ENCODE peak calls at places on chromosomes 12 and 14, in seven cellular contexts. One of them, this sample, is unnamed.
A peak's percentile ranks its signal among the peaks of the same experiment; 100 is the strongest.

GRCh38 chr14:22305563-22306127 is 283.4 kb downstream of the DAD1 start:
- DNase-seq in heart left ventricle: no peak
- DNase-seq in kidney: no peak
- DNase-seq in mesenchymal stem cell: no peak
- DNase-seq in RWPE2: no peak
- DNase-seq in lung: no peak
- DNase-seq in right lobe of liver: no peak
- DNase-seq in this sample: no peak

GRCh38 chr12:122080149-122081107 is 1.9 kb downstream of the MLXIP start:
- DNase-seq in heart left ventricle: no peak
- DNase-seq in kidney: peak; percentile 76
- DNase-seq in mesenchymal stem cell: peak; percentile 86
- DNase-seq in RWPE2: peak; percentile 85
- DNase-seq in lung: peak; percentile 76
- DNase-seq in right lobe of liver: peak; percentile 66
- DNase-seq in this sample: peak; percentile 77

GRCh38 chr14:72714094-72714493 is 179.8 kb downstream of the DPF3 start:
- DNase-seq in heart left ventricle: no peak
- DNase-seq in kidney: no peak
- DNase-seq in mesenchymal stem cell: no peak
- DNase-seq in RWPE2: no peak
- DNase-seq in lung: no peak
- DNase-seq in right lobe of liver: no peak
- DNase-seq in this sample: no peak

GRCh38 chr14:34498684-34499412 is 36.8 kb upstream of the SPTSSA start:
- DNase-seq in heart left ventricle: no peak
- DNase-seq in kidney: no peak
- DNase-seq in mesenchymal stem cell: peak; percentile 48
- DNase-seq in RWPE2: no peak
- DNase-seq in lung: no peak
- DNase-seq in right lobe of liver: no peak
- DNase-seq in this sample: peak; percentile 22

GRCh38 chr12:3744216-3744883 is 8.6 kb downstream of the CRACR2A start:
- DNase-seq in heart left ventricle: no peak
- DNase-seq in kidney: no peak
- DNase-seq in mesenchymal stem cell: no peak
- DNase-seq in RWPE2: no peak
- DNase-seq in lung: no peak
- DNase-seq in right lobe of liver: no peak
- DNase-seq in this sample: no peak

GRCh38 chr12:89346741-89347324 is 5.5 kb downstream of the DUSP6 start:
- DNase-seq in heart left ventricle: peak; percentile 64
- DNase-seq in kidney: no peak
- DNase-seq in mesenchymal stem cell: peak; percentile 85
- DNase-seq in RWPE2: no peak
- DNase-seq in lung: no peak
- DNase-seq in right lobe of liver: no peak
- DNase-seq in this sample: no peak

GRCh38 chr12:94592080-94592479 is 58.3 kb downstream of the TMCC3 start:
- DNase-seq in heart left ventricle: no peak
- DNase-seq in kidney: no peak
- DNase-seq in mesenchymal stem cell: no peak
- DNase-seq in RWPE2: no peak
- DNase-seq in lung: no peak
- DNase-seq in right lobe of liver: no peak
- DNase-seq in this sample: no peak

GRCh38 chr12:62606654-62607053 is 140.0 kb downstream of the MON2 start:
- DNase-seq in heart left ventricle: no peak
- DNase-seq in kidney: no peak
- DNase-seq in mesenchymal stem cell: no peak
- DNase-seq in RWPE2: no peak
- DNase-seq in lung: no peak
- DNase-seq in right lobe of liver: no peak
- DNase-seq in this sample: no peak

GRCh38 chr14:97299661-97300060 is 502.5 kb downstream of the VRK1 start:
- DNase-seq in heart left ventricle: no peak
- DNase-seq in kidney: no peak
- DNase-seq in mesenchymal stem cell: no peak
- DNase-seq in RWPE2: no peak
- DNase-seq in lung: no peak
- DNase-seq in right lobe of liver: no peak
- DNase-seq in this sample: peak; percentile 36

GRCh38 chr12:100154472-100155247 is 12.0 kb upstream of the BLTP3B start:
- DNase-seq in heart left ventricle: peak; percentile 67
- DNase-seq in kidney: peak; percentile 84
- DNase-seq in mesenchymal stem cell: peak; percentile 70
- DNase-seq in RWPE2: no peak
- DNase-seq in lung: peak; percentile 80
- DNase-seq in right lobe of liver: peak; percentile 75
- DNase-seq in this sample: peak; percentile 77

GRCh38 chr12:15700595-15700994 is 88.6 kb downstream of the EPS8 start:
- DNase-seq in heart left ventricle: no peak
- DNase-seq in kidney: no peak
- DNase-seq in mesenchymal stem cell: peak; percentile 93
- DNase-seq in RWPE2: no peak
- DNase-seq in lung: no peak
- DNase-seq in right lobe of liver: no peak
- DNase-seq in this sample: no peak

GRCh38 chr14:94048676-94049624 is 22.8 kb downstream of the OTUB2 start:
- DNase-seq in heart left ventricle: no peak
- DNase-seq in kidney: no peak
- DNase-seq in mesenchymal stem cell: no peak
- DNase-seq in RWPE2: no peak
- DNase-seq in lung: no peak
- DNase-seq in right lobe of liver: no peak
- DNase-seq in this sample: peak; percentile 13

GRCh38 chr12:47864646-47865235 is 40.1 kb downstream of the VDR start:
- DNase-seq in heart left ventricle: no peak
- DNase-seq in kidney: no peak
- DNase-seq in mesenchymal stem cell: no peak
- DNase-seq in RWPE2: no peak
- DNase-seq in lung: no peak
- DNase-seq in right lobe of liver: no peak
- DNase-seq in this sample: no peak

GRCh38 chr12:106417926-106418910 is 60.7 kb downstream of the POLR3B start:
- DNase-seq in heart left ventricle: no peak
- DNase-seq in kidney: no peak
- DNase-seq in mesenchymal stem cell: peak; percentile 53
- DNase-seq in RWPE2: no peak
- DNase-seq in lung: no peak
- DNase-seq in right lobe of liver: no peak
- DNase-seq in this sample: no peak

GRCh38 chr14:53841109-53842099 is 115.2 kb downstream of the BMP4 start:
- DNase-seq in heart left ventricle: no peak
- DNase-seq in kidney: no peak
- DNase-seq in mesenchymal stem cell: no peak
- DNase-seq in RWPE2: no peak
- DNase-seq in lung: no peak
- DNase-seq in right lobe of liver: no peak
- DNase-seq in this sample: no peak

GRCh38 chr12:89825591-89826449 is 117.2 kb upstream of the ATP2B1 start:
- DNase-seq in heart left ventricle: no peak
- DNase-seq in kidney: no peak
- DNase-seq in mesenchymal stem cell: peak; percentile 77
- DNase-seq in RWPE2: no peak
- DNase-seq in lung: no peak
- DNase-seq in right lobe of liver: no peak
- DNase-seq in this sample: no peak

GRCh38 chr14:61498811-61499210 is 177.4 kb downstream of the PRKCH start:
- DNase-seq in heart left ventricle: no peak
- DNase-seq in kidney: no peak
- DNase-seq in mesenchymal stem cell: no peak
- DNase-seq in RWPE2: no peak
- DNase-seq in lung: no peak
- DNase-seq in right lobe of liver: no peak
- DNase-seq in this sample: no peak

GRCh38 chr14:74290415-74290814 is 12.3 kb downstream of the ABCD4 start:
- DNase-seq in heart left ventricle: no peak
- DNase-seq in kidney: no peak
- DNase-seq in mesenchymal stem cell: peak; percentile 30
- DNase-seq in RWPE2: no peak
- DNase-seq in lung: no peak
- DNase-seq in right lobe of liver: no peak
- DNase-seq in this sample: no peak

GRCh38 chr12:28108599-28108998 is 81.7 kb upstream of the CCDC91 start:
- DNase-seq in heart left ventricle: no peak
- DNase-seq in kidney: no peak
- DNase-seq in mesenchymal stem cell: no peak
- DNase-seq in RWPE2: no peak
- DNase-seq in lung: no peak
- DNase-seq in right lobe of liver: no peak
- DNase-seq in this sample: no peak

GRCh38 chr12:11576104-11576503 is 73.4 kb upstream of the ETV6 start:
- DNase-seq in heart left ventricle: no peak
- DNase-seq in kidney: no peak
- DNase-seq in mesenchymal stem cell: peak; percentile 44
- DNase-seq in RWPE2: peak; percentile 49
- DNase-seq in lung: no peak
- DNase-seq in right lobe of liver: no peak
- DNase-seq in this sample: no peak

GRCh38 chr12:124862768-124863408 is 776 bp downstream of the SCARB1 start:
- DNase-seq in heart left ventricle: no peak
- DNase-seq in kidney: no peak
- DNase-seq in mesenchymal stem cell: peak; percentile 46
- DNase-seq in RWPE2: no peak
- DNase-seq in lung: no peak
- DNase-seq in right lobe of liver: peak; percentile 46
- DNase-seq in this sample: peak; percentile 60

GRCh38 chr12:98464155-98464554 is 51.2 kb upstream of the TMPO start:
- DNase-seq in heart left ventricle: no peak
- DNase-seq in kidney: no peak
- DNase-seq in mesenchymal stem cell: peak; percentile 49
- DNase-seq in RWPE2: no peak
- DNase-seq in lung: no peak
- DNase-seq in right lobe of liver: no peak
- DNase-seq in this sample: no peak

GRCh38 chr12:15143467-15143866 is 77.8 kb downstream of the RERG start:
- DNase-seq in heart left ventricle: no peak
- DNase-seq in kidney: no peak
- DNase-seq in mesenchymal stem cell: no peak
- DNase-seq in RWPE2: no peak
- DNase-seq in lung: no peak
- DNase-seq in right lobe of liver: no peak
- DNase-seq in this sample: no peak

GRCh38 chr12:113407931-113408585 is 4.4 kb upstream of the SDS start:
- DNase-seq in heart left ventricle: no peak
- DNase-seq in kidney: no peak
- DNase-seq in mesenchymal stem cell: no peak
- DNase-seq in RWPE2: no peak
- DNase-seq in lung: no peak
- DNase-seq in right lobe of liver: no peak
- DNase-seq in this sample: peak; percentile 33

GRCh38 chr14:74459289-74459946 is 33.4 kb upstream of the SYNDIG1L start:
- DNase-seq in heart left ventricle: no peak
- DNase-seq in kidney: peak; percentile 40
- DNase-seq in mesenchymal stem cell: peak; percentile 76
- DNase-seq in RWPE2: no peak
- DNase-seq in lung: no peak
- DNase-seq in right lobe of liver: no peak
- DNase-seq in this sample: peak; percentile 64

GRCh38 chr12:94622475-94622874 is 27.9 kb downstream of the TMCC3 start:
- DNase-seq in heart left ventricle: no peak
- DNase-seq in kidney: no peak
- DNase-seq in mesenchymal stem cell: no peak
- DNase-seq in RWPE2: no peak
- DNase-seq in lung: no peak
- DNase-seq in right lobe of liver: no peak
- DNase-seq in this sample: no peak

DNA sequence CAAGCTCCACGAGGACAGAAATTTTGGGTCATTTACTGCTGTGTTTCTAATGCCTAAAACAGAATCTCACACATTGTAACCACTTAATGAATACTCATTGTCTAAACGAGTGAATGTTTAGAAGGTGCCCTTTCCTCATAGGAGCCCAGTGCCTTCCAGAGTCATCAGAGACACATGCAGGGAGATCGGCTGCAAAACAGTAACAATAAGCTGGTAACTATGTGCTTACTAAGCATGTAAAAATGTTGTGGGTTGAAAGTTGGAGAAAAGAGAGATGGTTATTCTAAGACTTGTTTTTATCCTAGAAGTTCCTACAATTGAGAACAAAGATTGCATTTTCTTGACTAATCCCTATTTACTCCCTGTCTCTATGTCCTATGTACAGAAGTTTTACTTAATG is 7.4 kb downstream of the TESPA1 start:
- DNase-seq in heart left ventricle: no peak
- DNase-seq in kidney: no peak
- DNase-seq in mesenchymal stem cell: peak; percentile 17
- DNase-seq in RWPE2: no peak
- DNase-seq in lung: no peak
- DNase-seq in right lobe of liver: no peak
- DNase-seq in this sample: no peak
- H3K4me1 ChIP-seq in heart left ventricle: no peaks in the 10 kb centered on the region
- H3K4me1 ChIP-seq in kidney: no peaks in the 10 kb centered on the region
- H3K4me1 ChIP-seq in mesenchymal stem cell: peaks cover 2% of the 10 kb centered on the region
- H3K4me1 ChIP-seq in RWPE2: no peaks in the 10 kb centered on the region
- H3K4me1 ChIP-seq in lung: no peaks in the 10 kb centered on the region
- H3K4me1 ChIP-seq in right lobe of liver: no peaks in the 10 kb centered on the region
- H3K4me1 ChIP-seq in this sample: peaks cover 4% of the 10 kb centered on the region

GRCh38 chr12:2314492-2314891 is 261.7 kb downstream of the CACNA1C start:
- DNase-seq in heart left ventricle: no peak
- DNase-seq in kidney: no peak
- DNase-seq in mesenchymal stem cell: no peak
- DNase-seq in RWPE2: no peak
- DNase-seq in lung: no peak
- DNase-seq in right lobe of liver: no peak
- DNase-seq in this sample: no peak
- H3K4me1 ChIP-seq in heart left ventricle: peaks cover 23% of the 10 kb centered on the region
- H3K4me1 ChIP-seq in kidney: no peaks in the 10 kb centered on the region
- H3K4me1 ChIP-seq in mesenchymal stem cell: peaks cover 15% of the 10 kb centered on the region
- H3K4me1 ChIP-seq in RWPE2: no peaks in the 10 kb centered on the region
- H3K4me1 ChIP-seq in lung: peaks cover 4% of the 10 kb centered on the region
- H3K4me1 ChIP-seq in right lobe of liver: no peaks in the 10 kb centered on the region
- H3K4me1 ChIP-seq in this sample: no peaks in the 10 kb centered on the region

GRCh38 chr12:111443586-111443985 is 37.9 kb downstream of the SH2B3 start:
- DNase-seq in heart left ventricle: no peak
- DNase-seq in kidney: peak; percentile 20
- DNase-seq in mesenchymal stem cell: peak; percentile 79
- DNase-seq in RWPE2: no peak
- DNase-seq in lung: no peak
- DNase-seq in right lobe of liver: no peak
- DNase-seq in this sample: no peak
- H3K4me1 ChIP-seq in heart left ventricle: peaks cover 96% of the 10 kb centered on the region
- H3K4me1 ChIP-seq in kidney: peaks cover 31% of the 10 kb centered on the region
- H3K4me1 ChIP-seq in mesenchymal stem cell: peaks cover 64% of the 10 kb centered on the region
- H3K4me1 ChIP-seq in RWPE2: peaks cover 28% of the 10 kb centered on the region
- H3K4me1 ChIP-seq in lung: peaks cover 19% of the 10 kb centered on the region
- H3K4me1 ChIP-seq in right lobe of liver: peaks cover 31% of the 10 kb centered on the region
- H3K4me1 ChIP-seq in this sample: peaks cover 26% of the 10 kb centered on the region

GRCh38 chr12:50276068-50276467 is 7.3 kb downstream of the LIMA1 start:
- DNase-seq in heart left ventricle: no peak
- DNase-seq in kidney: no peak
- DNase-seq in mesenchymal stem cell: no peak
- DNase-seq in RWPE2: no peak
- DNase-seq in lung: no peak
- DNase-seq in right lobe of liver: no peak
- DNase-seq in this sample: no peak

GRCh38 chr12:50271724-50272247 is 11.5 kb downstream of the LIMA1 start:
- DNase-seq in heart left ventricle: no peak
- DNase-seq in kidney: no peak
- DNase-seq in mesenchymal stem cell: peak; percentile 62
- DNase-seq in RWPE2: no peak
- DNase-seq in lung: no peak
- DNase-seq in right lobe of liver: no peak
- DNase-seq in this sample: no peak

GRCh38 chr12:50276912-50277671 is 6.2 kb downstream of the LIMA1 start:
- DNase-seq in heart left ventricle: no peak
- DNase-seq in kidney: no peak
- DNase-seq in mesenchymal stem cell: no peak
- DNase-seq in RWPE2: no peak
- DNase-seq in lung: no peak
- DNase-seq in right lobe of liver: no peak
- DNase-seq in this sample: no peak

GRCh38 chr12:50275545-50275944 is 7.8 kb downstream of the LIMA1 start:
- DNase-seq in heart left ventricle: peak; percentile 67
- DNase-seq in kidney: no peak
- DNase-seq in mesenchymal stem cell: no peak
- DNase-seq in RWPE2: no peak
- DNase-seq in lung: peak; percentile 34
- DNase-seq in right lobe of liver: no peak
- DNase-seq in this sample: no peak
- H3K4me1 ChIP-seq in heart left ventricle: peaks cover 53% of the 10 kb centered on the region
- H3K4me1 ChIP-seq in kidney: peaks cover 7% of the 10 kb centered on the region
- H3K4me1 ChIP-seq in mesenchymal stem cell: peaks cover 2% of the 10 kb centered on the region
- H3K4me1 ChIP-seq in RWPE2: peaks cover 39% of the 10 kb centered on the region
- H3K4me1 ChIP-seq in lung: peaks cover 5% of the 10 kb centered on the region
- H3K4me1 ChIP-seq in right lobe of liver: peaks cover 17% of the 10 kb centered on the region
- H3K4me1 ChIP-seq in this sample: peaks cover 4% of the 10 kb centered on the region

This sample was measured in testis.